ENCODE peak calls at places on chromosome 1, in eight cellular contexts. F is HCT116, Q is HepG2, E is heart left ventricle, T is right lobe of liver, P is IMR-90, D is A549, V is upper lobe of left lung. Z is an unnamed sample.

GRCh38 chr1:248872752-248873408 is 14.0 kb upstream of the ZNF692 start:
- ATAC-seq in F (peak), Q (peak), E (peak), T (peak), P (peak), D (peak), V (peak), Z (peak)

GRCh38 chr1:113541108-113541507 is 150.8 kb downstream of the MAGI3 start:
- ATAC-seq in F (no peak), Q (no peak), E (no peak), T (no peak), P (no peak), D (no peak), V (no peak), Z (no peak)

GRCh38 chr1:240030236-240030635 is 61.4 kb upstream of the FMN2 start:
- ATAC-seq in F (no peak), Q (no peak), E (no peak), T (no peak), P (no peak), D (no peak), V (no peak), Z (no peak)

GRCh38 chr1:75641325-75641724 is 30.4 kb upstream of the SLC44A5 start:
- ATAC-seq in F (no peak), Q (no peak), E (no peak), T (no peak), P (no peak), D (no peak), V (no peak), Z (no peak)

GRCh38 chr1:52060822-52061221 is 4.7 kb downstream of the BTF3L4 start:
- ATAC-seq in F (no peak), Q (no peak), E (no peak), T (no peak), P (no peak), D (no peak), V (no peak), Z (no peak)

GRCh38 chr1:234311414-234311813 is 61.8 kb upstream of the COA6 start:
- ATAC-seq in F (no peak), Q (no peak), E (no peak), T (no peak), P (no peak), D (no peak), V (no peak), Z (no peak)

GRCh38 chr1:211910917-211911485 is 80.4 kb upstream of the LPGAT1 start:
- ATAC-seq in F (no peak), Q (no peak), E (no peak), T (no peak), P (no peak), D (peak), V (peak), Z (no peak)

GRCh38 chr1:43197343-43198127 is 25.4 kb downstream of the CFAP57 start:
- ATAC-seq in F (peak), Q (peak), E (no peak), T (no peak), P (no peak), D (no peak), V (no peak), Z (no peak)

GRCh38 chr1:28915036-28915895 is 897 bp downstream of the EPB41 start:
- ATAC-seq in F (peak), Q (peak), E (no peak), T (peak), P (no peak), D (peak), V (no peak), Z (peak)

GRCh38 chr1:152367436-152367835 is 7.6 kb upstream of the FLG2 start:
- ATAC-seq in F (no peak), Q (no peak), E (no peak), T (no peak), P (no peak), D (no peak), V (no peak), Z (no peak)

GRCh38 chr1:51756290-51756689 is 122.2 kb downstream of the NRDC start:
- ATAC-seq in F (no peak), Q (no peak), E (no peak), T (no peak), P (no peak), D (no peak), V (no peak), Z (no peak)

GRCh38 chr1:23913212-23913880 is at the start of gene CNR2:
- ATAC-seq in F (no peak), Q (no peak), E (no peak), T (no peak), P (no peak), D (no peak), V (no peak), Z (no peak)

GRCh38 chr1:20684651-20685050 is 23.5 kb upstream of the DDOST start:
- ATAC-seq in F (no peak), Q (no peak), E (no peak), T (peak), P (no peak), D (no peak), V (no peak), Z (peak)

GRCh38 chr1:38829368-38829767 is 30.2 kb downstream of the RRAGC start:
- ATAC-seq in F (no peak), Q (no peak), E (no peak), T (no peak), P (peak), D (no peak), V (no peak), Z (peak)

GRCh38 chr1:52365091-52365745 is 787 bp downstream of the CC2D1B start:
- ATAC-seq in F (peak), Q (peak), E (no peak), T (no peak), P (peak), D (peak), V (peak), Z (peak)

GRCh38 chr1:21494196-21494595 is 15.0 kb upstream of the ALPL start:
- ATAC-seq in F (no peak), Q (no peak), E (no peak), T (no peak), P (no peak), D (no peak), V (no peak), Z (no peak)

GRCh38 chr1:44881011-44881632 is 38.1 kb upstream of the PTCH2 start:
- ATAC-seq in F (no peak), Q (no peak), E (peak), T (no peak), P (peak), D (no peak), V (no peak), Z (no peak)

GRCh38 chr1:182704677-182705076 is 20.3 kb upstream of the RGS8 start:
- ATAC-seq in F (no peak), Q (no peak), E (no peak), T (no peak), P (no peak), D (no peak), V (no peak), Z (no peak)

GRCh38 chr1:68225781-68226180 is 6.5 kb downstream of the WLS start:
- ATAC-seq in F (no peak), Q (no peak), E (no peak), T (no peak), P (no peak), D (no peak), V (no peak), Z (no peak)

GRCh38 chr1:27099154-27099903 is 55.6 kb downstream of the SLC9A1 start:
- ATAC-seq in F (peak), Q (peak), E (peak), T (no peak), P (peak), D (peak), V (peak), Z (peak)

GRCh38 chr1:88888755-88889154 is 2.6 kb downstream of the GTF2B start:
- ATAC-seq in F (no peak), Q (no peak), E (no peak), T (no peak), P (no peak), D (no peak), V (no peak), Z (no peak)

GRCh38 chr1:21614419-21615115 is 54.6 kb downstream of the RAP1GAP start:
- ATAC-seq in F (peak), Q (no peak), E (no peak), T (no peak), P (no peak), D (no peak), V (no peak), Z (no peak)

GRCh38 chr1:47786301-47786700 is 210.9 kb downstream of the TRABD2B start:
- ATAC-seq in F (no peak), Q (no peak), E (no peak), T (no peak), P (no peak), D (no peak), V (no peak), Z (no peak)

GRCh38 chr1:30001452-30002039 is 721.8 kb downstream of the MATN1 start:
- ATAC-seq in F (no peak), Q (no peak), E (no peak), T (peak), P (no peak), D (no peak), V (no peak), Z (no peak)

GRCh38 chr1:12341667-12342066 is 111.8 kb downstream of the VPS13D start:
- ATAC-seq in F (no peak), Q (no peak), E (no peak), T (no peak), P (no peak), D (no peak), V (no peak), Z (no peak)

GRCh38 chr1:210456731-210457130 is 128.0 kb downstream of the HHAT start:
- ATAC-seq in F (no peak), Q (no peak), E (no peak), T (no peak), P (no peak), D (no peak), V (no peak), Z (no peak)

GRCh38 chr1:41827991-41828570 is 90.6 kb downstream of the HIVEP3 start:
- ATAC-seq in F (no peak), Q (no peak), E (no peak), T (no peak), P (no peak), D (no peak), V (no peak), Z (no peak)

GRCh38 chr1:176032040-176032645 is 174.9 kb downstream of the COP1 start:
- ATAC-seq in F (no peak), Q (no peak), E (no peak), T (no peak), P (no peak), D (no peak), V (no peak), Z (no peak)

GRCh38 chr1:109371271-109371739 is 26.4 kb downstream of the SORT1 start:
- ATAC-seq in F (no peak), Q (peak), E (peak), T (peak), P (peak), D (no peak), V (peak), Z (peak)
- TF ChIP-seq POLR2A in F (no peak), Q (no peak), E (no peak), T (no peak), P (no peak), D (no peak), V (no peak), Z (no peak)

GRCh38 chr1:181150273-181150672 is 61.8 kb downstream of the IER5 start:
- ATAC-seq in F (no peak), Q (no peak), E (no peak), T (no peak), P (no peak), D (no peak), V (no peak), Z (no peak)

GRCh38 chr1:181151378-181152326 is 63.2 kb downstream of the IER5 start:
- ATAC-seq in F (no peak), Q (no peak), E (peak), T (no peak), P (peak), D (no peak), V (peak), Z (no peak)

GRCh38 chr1:181148636-181149035 is 60.1 kb downstream of the IER5 start:
- ATAC-seq in F (no peak), Q (no peak), E (no peak), T (no peak), P (no peak), D (no peak), V (no peak), Z (no peak)

GRCh38 chr1:181150842-181151241 is 62.3 kb downstream of the IER5 start:
- ATAC-seq in F (no peak), Q (no peak), E (no peak), T (no peak), P (no peak), D (no peak), V (no peak), Z (no peak)

DNA sequence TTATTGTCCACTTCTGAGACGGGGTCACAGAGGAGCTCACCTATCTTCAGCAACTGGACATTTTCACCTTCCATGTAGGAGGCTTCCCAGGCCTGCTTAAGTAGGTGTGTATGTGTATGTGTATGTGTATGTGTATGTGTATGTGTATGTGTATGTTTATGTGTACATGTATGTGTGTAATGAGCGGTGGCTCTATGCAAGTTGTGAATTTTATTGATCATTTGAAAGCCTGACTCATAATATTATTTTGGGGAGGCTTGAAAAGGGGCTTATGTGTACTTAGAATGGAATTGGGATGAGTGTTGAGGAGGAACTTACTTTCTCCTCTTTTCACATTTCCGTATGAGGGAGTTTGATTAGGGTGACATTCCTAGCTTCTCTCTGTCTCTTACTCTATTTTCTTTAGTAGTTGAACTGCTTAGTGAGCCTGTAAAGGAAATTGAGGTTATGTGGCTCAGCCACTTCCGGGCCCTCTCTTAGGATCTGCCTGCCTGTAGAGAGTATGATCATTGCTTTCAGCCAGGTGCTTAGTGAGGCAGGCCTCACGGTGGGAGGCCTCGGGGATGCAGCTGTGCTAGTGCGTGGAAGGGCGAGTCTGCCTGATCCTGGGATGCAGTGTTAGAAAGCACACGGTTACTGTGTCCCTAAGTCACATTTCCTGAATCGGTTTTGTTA is 61.0 kb downstream of the IER5 start:
- ATAC-seq in F (no peak), Q (no peak), E (no peak), T (no peak), P (no peak), D (no peak), V (no peak), Z (no peak)
- TF ChIP-seq POLR2A in F (no peak), Q (no peak), E (no peak), T (no peak), P (no peak), D (no peak), V (no peak), Z (no peak)

GRCh38 chr1:66400660-66401059 is 133.3 kb upstream of the SGIP1 start:
- ATAC-seq in F (no peak), Q (no peak), E (no peak), T (no peak), P (no peak), D (no peak), V (no peak), Z (no peak)
- TF ChIP-seq POLR2A in F (no peak), Q (no peak), E (no peak), T (no peak), P (no peak), D (no peak), V (no peak), Z (no peak)

GRCh38 chr1:220045356-220046051 is 801 bp downstream of the EPRS1 start:
- ATAC-seq in F (no peak), Q (peak), E (no peak), T (no peak), P (no peak), D (peak), V (no peak), Z (no peak)

GRCh38 chr1:220044683-220045355 is 1.5 kb downstream of the EPRS1 start:
- ATAC-seq in F (no peak), Q (no peak), E (no peak), T (no peak), P (no peak), D (no peak), V (no peak), Z (no peak)

GRCh38 chr1:220043646-220044045 is 2.7 kb downstream of the EPRS1 start:
- ATAC-seq in F (no peak), Q (no peak), E (no peak), T (no peak), P (no peak), D (no peak), V (no peak), Z (no peak)

DNA sequence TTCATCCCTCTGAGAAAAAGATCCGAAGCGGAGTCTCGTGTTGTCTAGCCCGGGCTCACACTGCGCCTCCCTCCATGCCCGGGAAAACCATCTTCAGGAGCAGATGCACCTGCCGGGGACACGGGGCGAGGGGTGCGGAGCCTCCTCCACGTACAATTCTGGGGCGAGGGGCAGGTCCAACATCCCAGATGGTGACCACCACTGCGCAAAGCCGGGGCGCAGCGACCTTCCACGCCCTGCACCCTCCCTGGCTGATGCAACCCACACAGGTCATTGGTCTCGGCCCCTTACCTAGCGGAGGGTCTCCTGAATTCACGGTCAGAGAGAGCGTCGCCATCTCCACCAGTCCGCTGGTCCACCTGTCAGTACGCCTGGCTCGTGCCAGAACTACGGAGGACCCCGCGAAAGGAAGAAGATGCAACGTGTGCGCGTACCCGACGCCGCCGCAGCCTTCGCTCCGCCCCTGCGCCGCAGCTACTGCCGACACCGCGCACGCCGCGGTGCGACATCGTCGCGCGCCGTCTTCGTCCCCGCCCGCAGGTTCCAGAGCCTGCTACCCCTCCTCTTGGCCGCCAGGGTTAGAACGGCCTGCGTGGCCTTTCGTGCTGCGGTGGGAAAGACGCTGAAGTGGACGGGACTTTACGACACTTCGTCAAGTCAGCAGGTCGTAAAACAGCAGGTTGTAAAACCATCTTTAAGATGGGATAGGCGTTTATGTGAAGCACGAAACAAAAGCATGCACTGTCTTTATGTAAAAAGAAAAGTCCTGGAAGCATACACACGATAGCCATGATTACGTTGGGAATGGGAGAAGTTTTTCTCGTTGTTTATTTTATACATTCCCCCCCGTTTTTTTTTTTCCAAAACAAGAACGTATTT is at the start of gene EPRS1:
- ATAC-seq in F (peak), Q (peak), E (peak), T (peak), P (peak), D (peak), V (peak), Z (peak)
- TF ChIP-seq POLR2A in F (no peak), Q (peak), E (peak), T (peak), P (peak), D (peak), V (no peak), Z (peak)

DNA sequence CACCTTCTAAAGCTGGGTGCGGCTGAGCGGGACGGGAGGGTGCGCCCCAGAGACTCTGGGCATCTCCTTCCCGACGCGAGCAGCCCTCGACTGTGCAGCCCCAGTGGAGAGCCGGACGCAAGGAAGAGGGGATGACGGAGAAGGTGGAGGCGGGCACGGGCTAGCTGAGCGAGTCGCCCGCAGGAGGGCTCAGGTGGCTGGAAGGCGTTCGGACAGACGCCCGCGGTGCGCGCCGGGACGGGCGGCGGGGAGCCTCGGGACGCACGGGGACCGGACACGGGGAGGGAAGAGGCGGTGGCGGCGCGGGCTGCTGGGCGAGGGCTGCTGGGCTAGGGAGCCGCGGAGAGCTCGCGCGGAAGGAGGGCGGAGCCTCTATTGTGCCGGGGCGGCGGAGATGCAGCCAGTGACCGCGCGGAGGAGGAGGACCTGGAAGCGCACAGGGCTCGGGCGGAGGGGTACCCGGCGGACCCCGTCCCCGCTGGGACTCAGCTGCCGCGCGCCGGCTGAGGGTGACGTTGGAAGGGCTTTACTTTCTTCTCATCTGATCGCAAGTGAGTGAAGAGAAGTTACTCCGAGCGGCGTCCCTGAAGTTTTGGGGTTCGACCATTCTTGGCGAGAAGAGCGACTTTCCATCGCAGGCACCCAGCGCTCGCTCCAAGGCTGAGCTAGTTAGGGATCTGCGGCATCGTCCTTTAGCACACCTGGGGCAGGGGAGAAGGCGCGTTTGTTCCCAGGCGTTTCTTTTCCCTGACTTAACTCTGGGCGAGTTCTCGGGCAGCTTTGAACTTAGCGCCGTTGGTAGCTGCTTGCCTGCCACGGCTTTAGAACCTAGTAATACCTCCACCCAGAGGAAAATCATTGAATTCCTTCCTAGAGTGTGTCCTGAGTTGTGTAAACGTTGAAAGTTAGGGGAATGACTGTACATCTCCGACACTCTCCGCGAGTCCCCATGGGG is at the start of gene OLFML2B:
- ATAC-seq in F (peak), Q (peak), E (peak), T (peak), P (peak), D (peak), V (peak), Z (peak)
- TF ChIP-seq POLR2A in F (no peak), Q (no peak), E (no peak), T (no peak), P (no peak), D (no peak), V (no peak), Z (no peak)

GRCh38 chr1:227880342-227880924 is 65.0 kb downstream of the PRSS38 start:
- ATAC-seq in F (no peak), Q (no peak), E (no peak), T (no peak), P (no peak), D (no peak), V (peak), Z (no peak)
- TF ChIP-seq POLR2A in F (no peak), Q (no peak), E (no peak), T (no peak), P (no peak), D (no peak), V (no peak), Z (no peak)